ENCODE peak calls at places on chromosome 15, in eight cellular contexts. One of them, this sample, is unnamed.
A peak's percentile ranks its signal among the peaks of the same experiment; 100 is the strongest.

GRCh38 chr15:79944625-79945024 is 26.4 kb downstream of the BCL2A1 start:
- DNase-seq in CD4-positive, alpha-beta memory T cell: no peak
- DNase-seq in Caco-2: no peak
- DNase-seq in IMR-90: no peak
- DNase-seq in naive thymus-derived CD4-positive, alpha-beta T cell: no peak
- DNase-seq in H1: no peak
- DNase-seq in GM12878: no peak
- DNase-seq in A673: no peak
- DNase-seq in this sample: no peak

GRCh38 chr15:66308526-66308925 is 15.2 kb downstream of the DIS3L start:
- DNase-seq in CD4-positive, alpha-beta memory T cell: no peak
- DNase-seq in Caco-2: no peak
- DNase-seq in IMR-90: no peak
- DNase-seq in naive thymus-derived CD4-positive, alpha-beta T cell: no peak
- DNase-seq in H1: no peak
- DNase-seq in GM12878: no peak
- DNase-seq in A673: no peak
- DNase-seq in this sample: no peak

GRCh38 chr15:42730536-42730935 is 6.4 kb downstream of the CDAN1 start:
- DNase-seq in CD4-positive, alpha-beta memory T cell: no peak
- DNase-seq in Caco-2: no peak
- DNase-seq in IMR-90: no peak
- DNase-seq in naive thymus-derived CD4-positive, alpha-beta T cell: no peak
- DNase-seq in H1: no peak
- DNase-seq in GM12878: no peak
- DNase-seq in A673: no peak
- DNase-seq in this sample: no peak

GRCh38 chr15:80641384-80641783 is 53.7 kb upstream of the ABHD17C start:
- DNase-seq in CD4-positive, alpha-beta memory T cell: no peak
- DNase-seq in Caco-2: no peak
- DNase-seq in IMR-90: no peak
- DNase-seq in naive thymus-derived CD4-positive, alpha-beta T cell: no peak
- DNase-seq in H1: peak; percentile 3
- DNase-seq in GM12878: no peak
- DNase-seq in A673: no peak
- DNase-seq in this sample: no peak

GRCh38 chr15:52529289-52529929 is 729 bp upstream of the MYO5A start:
- DNase-seq in CD4-positive, alpha-beta memory T cell: peak; percentile 47
- DNase-seq in Caco-2: peak; percentile 34
- DNase-seq in IMR-90: no peak
- DNase-seq in naive thymus-derived CD4-positive, alpha-beta T cell: no peak
- DNase-seq in H1: peak; percentile 81
- DNase-seq in GM12878: no peak
- DNase-seq in A673: no peak
- DNase-seq in this sample: no peak

GRCh38 chr15:61275901-61276300 is 46.8 kb upstream of the RORA start:
- DNase-seq in CD4-positive, alpha-beta memory T cell: no peak
- DNase-seq in Caco-2: no peak
- DNase-seq in IMR-90: no peak
- DNase-seq in naive thymus-derived CD4-positive, alpha-beta T cell: no peak
- DNase-seq in H1: no peak
- DNase-seq in GM12878: no peak
- DNase-seq in A673: peak; percentile 4
- DNase-seq in this sample: no peak

GRCh38 chr15:58212909-58213526 is 74.8 kb downstream of the AQP9 start:
- DNase-seq in CD4-positive, alpha-beta memory T cell: no peak
- DNase-seq in Caco-2: no peak
- DNase-seq in IMR-90: peak; percentile 55
- DNase-seq in naive thymus-derived CD4-positive, alpha-beta T cell: no peak
- DNase-seq in H1: no peak
- DNase-seq in GM12878: no peak
- DNase-seq in A673: peak; percentile 62
- DNase-seq in this sample: no peak

GRCh38 chr15:43527016-43527801 is 9.8 kb downstream of the MAP1A start:
- DNase-seq in CD4-positive, alpha-beta memory T cell: no peak
- DNase-seq in Caco-2: no peak
- DNase-seq in IMR-90: no peak
- DNase-seq in naive thymus-derived CD4-positive, alpha-beta T cell: no peak
- DNase-seq in H1: no peak
- DNase-seq in GM12878: no peak
- DNase-seq in A673: no peak
- DNase-seq in this sample: no peak

GRCh38 chr15:46059921-46060565 is 425.2 kb downstream of the SQOR start:
- DNase-seq in CD4-positive, alpha-beta memory T cell: no peak
- DNase-seq in Caco-2: no peak
- DNase-seq in IMR-90: no peak
- DNase-seq in naive thymus-derived CD4-positive, alpha-beta T cell: no peak
- DNase-seq in H1: no peak
- DNase-seq in GM12878: no peak
- DNase-seq in A673: no peak
- DNase-seq in this sample: no peak

DNA sequence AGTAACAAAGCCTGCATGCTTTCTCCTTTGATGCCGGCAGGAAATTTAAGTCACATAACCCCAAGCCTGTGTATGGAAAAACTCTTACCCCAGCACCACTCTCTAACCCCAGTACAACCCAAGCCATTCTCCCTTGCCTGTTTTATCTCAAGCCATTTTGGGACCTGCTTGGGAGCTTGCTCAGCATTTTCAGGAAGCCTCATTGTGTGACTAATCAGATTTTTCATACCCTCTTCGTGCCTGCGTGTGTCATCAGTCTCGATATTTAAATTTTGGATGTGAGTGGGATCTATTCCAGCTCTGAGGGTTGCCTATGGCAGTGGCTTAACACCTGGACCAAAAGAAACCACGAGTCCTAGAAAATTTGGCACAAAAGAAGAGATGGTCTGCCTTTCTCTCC is 426.2 kb downstream of the SQOR start:
- DNase-seq in CD4-positive, alpha-beta memory T cell: no peak
- DNase-seq in Caco-2: no peak
- DNase-seq in IMR-90: no peak
- DNase-seq in naive thymus-derived CD4-positive, alpha-beta T cell: no peak
- DNase-seq in H1: no peak
- DNase-seq in GM12878: no peak
- DNase-seq in A673: no peak
- DNase-seq in this sample: no peak
- H3K9me3 ChIP-seq in CD4-positive, alpha-beta memory T cell: no peaks in the 10 kb centered on the region
- H3K9me3 ChIP-seq in Caco-2: no peaks in the 10 kb centered on the region
- H3K9me3 ChIP-seq in IMR-90: peaks cover 3% of the 10 kb centered on the region
- H3K9me3 ChIP-seq in naive thymus-derived CD4-positive, alpha-beta T cell: no peaks in the 10 kb centered on the region
- H3K9me3 ChIP-seq in H1: no peaks in the 10 kb centered on the region
- H3K9me3 ChIP-seq in GM12878: no peaks in the 10 kb centered on the region
- H3K9me3 ChIP-seq in A673: no peaks in the 10 kb centered on the region
- H3K9me3 ChIP-seq in this sample: no peaks in the 10 kb centered on the region

DNA sequence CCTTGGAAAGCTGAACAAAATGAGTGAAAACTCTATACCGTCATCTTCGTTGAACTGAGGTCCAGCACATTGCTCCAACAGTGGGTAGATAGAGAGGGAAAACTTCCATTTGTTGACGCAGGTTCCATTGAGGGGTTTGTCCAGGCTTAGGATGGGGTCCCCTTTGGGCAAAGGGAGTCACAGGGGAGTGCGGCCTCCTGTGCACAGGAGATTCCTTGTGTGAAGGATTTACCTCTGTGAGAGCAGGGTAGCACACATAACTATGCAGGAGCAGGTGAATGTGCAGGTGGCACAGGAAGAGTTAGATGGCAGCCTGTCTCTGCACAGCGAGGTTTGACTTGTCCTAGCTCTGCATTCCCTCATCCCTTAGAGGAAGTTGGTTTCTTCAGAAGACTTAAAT is 139.3 kb downstream of the SNRPN start:
- DNase-seq in CD4-positive, alpha-beta memory T cell: no peak
- DNase-seq in Caco-2: no peak
- DNase-seq in IMR-90: no peak
- DNase-seq in naive thymus-derived CD4-positive, alpha-beta T cell: no peak
- DNase-seq in H1: no peak
- DNase-seq in GM12878: no peak
- DNase-seq in A673: no peak
- DNase-seq in this sample: no peak
- H3K9me3 ChIP-seq in CD4-positive, alpha-beta memory T cell: no peaks in the 10 kb centered on the region
- H3K9me3 ChIP-seq in Caco-2: peaks cover 7% of the 10 kb centered on the region
- H3K9me3 ChIP-seq in IMR-90: peaks cover 34% of the 10 kb centered on the region
- H3K9me3 ChIP-seq in naive thymus-derived CD4-positive, alpha-beta T cell: peaks cover 80% of the 10 kb centered on the region
- H3K9me3 ChIP-seq in H1: peaks cover 32% of the 10 kb centered on the region
- H3K9me3 ChIP-seq in GM12878: peaks cover 5% of the 10 kb centered on the region
- H3K9me3 ChIP-seq in A673: peaks cover 21% of the 10 kb centered on the region
- H3K9me3 ChIP-seq in this sample: peaks cover 31% of the 10 kb centered on the region

DNA sequence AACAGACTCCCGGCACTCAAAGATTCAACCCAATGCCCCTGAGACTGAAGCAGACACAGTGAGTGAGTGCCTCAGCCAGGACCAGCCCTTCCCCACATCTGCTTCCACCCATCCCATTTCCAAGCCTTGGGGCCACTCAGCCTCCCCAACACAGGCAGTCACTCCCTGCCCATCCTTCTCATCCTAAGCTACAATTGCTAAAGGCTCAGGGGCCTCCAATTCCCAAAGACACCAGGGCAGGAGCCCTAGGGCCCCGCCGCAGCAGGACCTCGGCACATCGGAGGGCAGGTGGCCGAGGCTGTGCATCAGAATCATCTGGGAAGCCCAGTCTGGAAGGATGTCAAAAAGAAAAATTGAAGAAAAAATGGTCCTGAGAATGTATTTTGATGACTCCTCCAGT is 18.5 kb upstream of the OCA2 start:
- DNase-seq in CD4-positive, alpha-beta memory T cell: peak; percentile 34
- DNase-seq in Caco-2: no peak
- DNase-seq in IMR-90: no peak
- DNase-seq in naive thymus-derived CD4-positive, alpha-beta T cell: no peak
- DNase-seq in H1: no peak
- DNase-seq in GM12878: no peak
- DNase-seq in A673: no peak
- DNase-seq in this sample: no peak
- H3K9me3 ChIP-seq in CD4-positive, alpha-beta memory T cell: no peaks in the 10 kb centered on the region
- H3K9me3 ChIP-seq in Caco-2: no peaks in the 10 kb centered on the region
- H3K9me3 ChIP-seq in IMR-90: no peaks in the 10 kb centered on the region
- H3K9me3 ChIP-seq in naive thymus-derived CD4-positive, alpha-beta T cell: no peaks in the 10 kb centered on the region
- H3K9me3 ChIP-seq in H1: no peaks in the 10 kb centered on the region
- H3K9me3 ChIP-seq in GM12878: no peaks in the 10 kb centered on the region
- H3K9me3 ChIP-seq in A673: no peaks in the 10 kb centered on the region
- H3K9me3 ChIP-seq in this sample: no peaks in the 10 kb centered on the region

GRCh38 chr15:69718916-69719315 is 266.3 kb downstream of the RPLP1 start:
- DNase-seq in CD4-positive, alpha-beta memory T cell: peak; percentile 56
- DNase-seq in Caco-2: no peak
- DNase-seq in IMR-90: no peak
- DNase-seq in naive thymus-derived CD4-positive, alpha-beta T cell: peak; percentile 11
- DNase-seq in H1: no peak
- DNase-seq in GM12878: no peak
- DNase-seq in A673: no peak
- DNase-seq in this sample: no peak
- H3K9me3 ChIP-seq in CD4-positive, alpha-beta memory T cell: no peaks in the 10 kb centered on the region
- H3K9me3 ChIP-seq in Caco-2: no peaks in the 10 kb centered on the region
- H3K9me3 ChIP-seq in IMR-90: no peaks in the 10 kb centered on the region
- H3K9me3 ChIP-seq in naive thymus-derived CD4-positive, alpha-beta T cell: no peaks in the 10 kb centered on the region
- H3K9me3 ChIP-seq in H1: no peaks in the 10 kb centered on the region
- H3K9me3 ChIP-seq in GM12878: no peaks in the 10 kb centered on the region
- H3K9me3 ChIP-seq in A673: no peaks in the 10 kb centered on the region
- H3K9me3 ChIP-seq in this sample: no peaks in the 10 kb centered on the region

GRCh38 chr15:69924531-69924930 is 173.2 kb downstream of the TLE3 start:
- DNase-seq in CD4-positive, alpha-beta memory T cell: no peak
- DNase-seq in Caco-2: no peak
- DNase-seq in IMR-90: no peak
- DNase-seq in naive thymus-derived CD4-positive, alpha-beta T cell: no peak
- DNase-seq in H1: no peak
- DNase-seq in GM12878: no peak
- DNase-seq in A673: no peak
- DNase-seq in this sample: no peak

GRCh38 chr15:69929905-69930630 is 167.6 kb downstream of the TLE3 start:
- DNase-seq in CD4-positive, alpha-beta memory T cell: no peak
- DNase-seq in Caco-2: no peak
- DNase-seq in IMR-90: no peak
- DNase-seq in naive thymus-derived CD4-positive, alpha-beta T cell: no peak
- DNase-seq in H1: peak; percentile 6
- DNase-seq in GM12878: no peak
- DNase-seq in A673: no peak
- DNase-seq in this sample: no peak

GRCh38 chr15:69926011-69926410 is 171.7 kb downstream of the TLE3 start:
- DNase-seq in CD4-positive, alpha-beta memory T cell: no peak
- DNase-seq in Caco-2: no peak
- DNase-seq in IMR-90: no peak
- DNase-seq in naive thymus-derived CD4-positive, alpha-beta T cell: no peak
- DNase-seq in H1: no peak
- DNase-seq in GM12878: no peak
- DNase-seq in A673: no peak
- DNase-seq in this sample: no peak

GRCh38 chr15:69930754-69931153 is 167.0 kb downstream of the TLE3 start:
- DNase-seq in CD4-positive, alpha-beta memory T cell: no peak
- DNase-seq in Caco-2: no peak
- DNase-seq in IMR-90: no peak
- DNase-seq in naive thymus-derived CD4-positive, alpha-beta T cell: no peak
- DNase-seq in H1: no peak
- DNase-seq in GM12878: no peak
- DNase-seq in A673: no peak
- DNase-seq in this sample: no peak

DNA sequence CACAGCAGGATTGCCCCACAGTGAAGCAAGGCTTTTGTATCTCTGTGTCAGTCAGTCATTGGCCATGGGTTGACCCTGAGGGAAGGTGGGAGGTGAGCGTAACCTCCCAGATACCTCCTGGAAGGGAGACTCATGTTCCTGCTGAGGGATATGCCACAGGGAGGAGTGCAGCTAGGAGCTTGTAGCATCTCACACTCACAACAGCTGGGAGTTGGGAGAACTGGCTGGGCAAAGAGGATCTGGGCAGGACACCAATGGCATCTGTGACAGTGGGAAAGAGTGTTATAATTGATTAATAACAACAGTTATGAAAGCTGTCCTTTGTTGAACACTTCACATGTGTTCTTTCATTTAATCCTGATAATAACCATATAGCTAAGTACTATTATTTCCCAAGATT is 171.0 kb downstream of the TLE3 start:
- DNase-seq in CD4-positive, alpha-beta memory T cell: no peak
- DNase-seq in Caco-2: no peak
- DNase-seq in IMR-90: no peak
- DNase-seq in naive thymus-derived CD4-positive, alpha-beta T cell: no peak
- DNase-seq in H1: no peak
- DNase-seq in GM12878: no peak
- DNase-seq in A673: no peak
- DNase-seq in this sample: no peak
- H3K9me3 ChIP-seq in CD4-positive, alpha-beta memory T cell: peaks cover 6% of the 10 kb centered on the region
- H3K9me3 ChIP-seq in Caco-2: peaks cover 11% of the 10 kb centered on the region
- H3K9me3 ChIP-seq in IMR-90: peaks cover 26% of the 10 kb centered on the region
- H3K9me3 ChIP-seq in naive thymus-derived CD4-positive, alpha-beta T cell: peaks cover 14% of the 10 kb centered on the region
- H3K9me3 ChIP-seq in H1: peaks cover 19% of the 10 kb centered on the region
- H3K9me3 ChIP-seq in GM12878: no peaks in the 10 kb centered on the region
- H3K9me3 ChIP-seq in A673: peaks cover 14% of the 10 kb centered on the region
- H3K9me3 ChIP-seq in this sample: no peaks in the 10 kb centered on the region